ENCODE peak calls at places on chromosome 22, in nine cellular contexts. One of them, this sample, is unnamed.

GRCh38 chr22:40400173-40400572 is 29.8 kb downstream of the SGSM3 start:
- DNase-seq in left colon: no peak
- DNase-seq in HCEC 1CT: no peak
- DNase-seq in pons: no peak
- DNase-seq in GM20000: peak
- DNase-seq in HEK293T: no peak
- DNase-seq in T-helper 2 cell: peak
- DNase-seq in EH: no peak
- DNase-seq in C1 segment of cervical spinal cord: no peak
- DNase-seq in this sample: no peak

GRCh38 chr22:30441088-30441487 is 15.5 kb downstream of the MTFP1 start:
- DNase-seq in HEK293T: no peak
- DNase-seq in pons: no peak
- DNase-seq in EH: no peak
- DNase-seq in GM20000: no peak
- DNase-seq in HCEC 1CT: no peak
- DNase-seq in T-helper 2 cell: no peak
- DNase-seq in left colon: no peak
- DNase-seq in C1 segment of cervical spinal cord: no peak
- DNase-seq in this sample: no peak

GRCh38 chr22:43622886-43623285 is 189.2 kb downstream of the EFCAB6 start:
- DNase-seq in C1 segment of cervical spinal cord: no peak
- DNase-seq in left colon: no peak
- DNase-seq in GM20000: no peak
- DNase-seq in HCEC 1CT: no peak
- DNase-seq in HEK293T: no peak
- DNase-seq in EH: no peak
- DNase-seq in pons: no peak
- DNase-seq in T-helper 2 cell: no peak
- DNase-seq in this sample: no peak

GRCh38 chr22:30328466-30329049 is 1.8 kb upstream of the TBC1D10A start:
- DNase-seq in C1 segment of cervical spinal cord: no peak
- DNase-seq in HCEC 1CT: no peak
- DNase-seq in left colon: no peak
- DNase-seq in HEK293T: no peak
- DNase-seq in GM20000: no peak
- DNase-seq in EH: peak
- DNase-seq in T-helper 2 cell: no peak
- DNase-seq in pons: no peak
- DNase-seq in this sample: no peak

GRCh38 chr22:49659924-49660315 is 167.8 kb downstream of the BRD1 start:
- DNase-seq in left colon: no peak
- DNase-seq in EH: no peak
- DNase-seq in pons: no peak
- DNase-seq in HEK293T: no peak
- DNase-seq in HCEC 1CT: no peak
- DNase-seq in T-helper 2 cell: no peak
- DNase-seq in C1 segment of cervical spinal cord: no peak
- DNase-seq in GM20000: no peak
- DNase-seq in this sample: no peak

GRCh38 chr22:23542933-23543332 is 37.2 kb downstream of the IGLL1 start:
- DNase-seq in left colon: no peak
- DNase-seq in EH: peak
- DNase-seq in T-helper 2 cell: peak
- DNase-seq in GM20000: no peak
- DNase-seq in C1 segment of cervical spinal cord: no peak
- DNase-seq in pons: no peak
- DNase-seq in HCEC 1CT: no peak
- DNase-seq in HEK293T: no peak
- DNase-seq in this sample: no peak

GRCh38 chr22:50184541-50185383 is 951 bp upstream of the TRABD start:
- DNase-seq in GM20000: no peak
- DNase-seq in EH: no peak
- DNase-seq in left colon: no peak
- DNase-seq in HCEC 1CT: no peak
- DNase-seq in pons: no peak
- DNase-seq in T-helper 2 cell: no peak
- DNase-seq in C1 segment of cervical spinal cord: no peak
- DNase-seq in HEK293T: no peak
- DNase-seq in this sample: no peak

GRCh38 chr22:45717787-45718186 is 46.2 kb downstream of the ATXN10 start:
- DNase-seq in HCEC 1CT: peak
- DNase-seq in C1 segment of cervical spinal cord: no peak
- DNase-seq in GM20000: no peak
- DNase-seq in pons: no peak
- DNase-seq in T-helper 2 cell: no peak
- DNase-seq in HEK293T: no peak
- DNase-seq in EH: peak
- DNase-seq in left colon: no peak
- DNase-seq in this sample: no peak

This sample was measured in SK-N-DZ.